ENCODE peak calls at places on chromosomes 16 and 17, in six cellular contexts. One of them, this sample, is unnamed. For H3K27me3, the result is how much of the 10 kb centered on the place peaks cover.

GRCh38 chr16:27991876-27992275 is 71.6 kb downstream of the GSG1L start:
- DNase-seq in BJ: no peak
- DNase-seq in adrenal gland: no peak
- DNase-seq in pancreas: no peak
- DNase-seq in K562: no peak
- DNase-seq in HL-60: no peak
- DNase-seq in this sample: no peak

GRCh38 chr16:55000595-55000994 is 69.9 kb downstream of the IRX5 start:
- DNase-seq in BJ: no peak
- DNase-seq in adrenal gland: no peak
- DNase-seq in pancreas: no peak
- DNase-seq in K562: no peak
- DNase-seq in HL-60: no peak
- DNase-seq in this sample: no peak

GRCh38 chr17:82358467-82359350 is at the start of gene TEX19:
- DNase-seq in BJ: no peak
- DNase-seq in adrenal gland: no peak
- DNase-seq in pancreas: no peak
- DNase-seq in K562: peak
- DNase-seq in HL-60: no peak
- DNase-seq in this sample: peak

GRCh38 chr17:81295678-81296381 is 723 bp upstream of the SLC38A10 start:
- DNase-seq in BJ: no peak
- DNase-seq in adrenal gland: peak
- DNase-seq in pancreas: peak
- DNase-seq in K562: no peak
- DNase-seq in HL-60: peak
- DNase-seq in this sample: peak

GRCh38 chr17:36600936-36601302 is 464 bp upstream of the MRM1 start:
- DNase-seq in BJ: no peak
- DNase-seq in adrenal gland: no peak
- DNase-seq in pancreas: no peak
- DNase-seq in K562: no peak
- DNase-seq in HL-60: no peak
- DNase-seq in this sample: peak

GRCh38 chr17:3859895-3860294 is 13.8 kb upstream of the NCBP3 start:
- DNase-seq in BJ: no peak
- DNase-seq in adrenal gland: no peak
- DNase-seq in pancreas: no peak
- DNase-seq in K562: no peak
- DNase-seq in HL-60: no peak
- DNase-seq in this sample: no peak

GRCh38 chr16:58931436-58931835 is 197.3 kb upstream of the GOT2 start:
- DNase-seq in BJ: no peak
- DNase-seq in adrenal gland: no peak
- DNase-seq in pancreas: no peak
- DNase-seq in K562: no peak
- DNase-seq in HL-60: no peak
- DNase-seq in this sample: no peak

GRCh38 chr17:82458885-82459424 is 414 bp downstream of the NARF start:
- DNase-seq in BJ: no peak
- DNase-seq in adrenal gland: no peak
- DNase-seq in pancreas: no peak
- DNase-seq in K562: no peak
- DNase-seq in HL-60: peak
- DNase-seq in this sample: no peak

GRCh38 chr17:19716108-19717030 is at the start of gene SLC47A2:
- DNase-seq in BJ: no peak
- DNase-seq in adrenal gland: no peak
- DNase-seq in pancreas: no peak
- DNase-seq in K562: no peak
- DNase-seq in HL-60: no peak
- DNase-seq in this sample: no peak

GRCh38 chr17:47172698-47173565 is 16.2 kb downstream of the CDC27 start:
- DNase-seq in BJ: no peak
- DNase-seq in adrenal gland: no peak
- DNase-seq in pancreas: no peak
- DNase-seq in K562: no peak
- DNase-seq in HL-60: no peak
- DNase-seq in this sample: no peak

GRCh38 chr16:56041556-56042140 is 149.6 kb upstream of the GNAO1 start:
- DNase-seq in BJ: no peak
- DNase-seq in adrenal gland: no peak
- DNase-seq in pancreas: peak
- DNase-seq in K562: peak
- DNase-seq in HL-60: peak
- DNase-seq in this sample: peak

GRCh38 chr17:40325156-40326013 is 16.4 kb downstream of the RARA start:
- DNase-seq in BJ: no peak
- DNase-seq in adrenal gland: no peak
- DNase-seq in pancreas: no peak
- DNase-seq in K562: no peak
- DNase-seq in HL-60: no peak
- DNase-seq in this sample: no peak
- H3K4me3 ChIP-seq in BJ: no peak
- H3K4me3 ChIP-seq in adrenal gland: no peak
- H3K4me3 ChIP-seq in pancreas: no peak
- H3K4me3 ChIP-seq in K562: no peak
- H3K4me3 ChIP-seq in HL-60: no peak
- H3K4me3 ChIP-seq in this sample: no peak

GRCh38 chr16:87687571-87687910 is 78.2 kb downstream of the KLHDC4 start:
- DNase-seq in BJ: no peak
- DNase-seq in adrenal gland: no peak
- DNase-seq in pancreas: no peak
- DNase-seq in K562: no peak
- DNase-seq in HL-60: no peak
- DNase-seq in this sample: no peak
- H3K27me3 ChIP-seq in BJ: under half
- H3K27me3 ChIP-seq in adrenal gland: under half
- H3K27me3 ChIP-seq in pancreas: under half
- H3K27me3 ChIP-seq in K562: under half
- H3K27me3 ChIP-seq in HL-60: under half
- H3K27me3 ChIP-seq in this sample: under half

GRCh38 chr16:66408181-66409048 is 18.7 kb upstream of the BEAN1 start:
- DNase-seq in BJ: no peak
- DNase-seq in adrenal gland: no peak
- DNase-seq in pancreas: no peak
- DNase-seq in K562: no peak
- DNase-seq in HL-60: peak
- DNase-seq in this sample: no peak
- H3K4me3 ChIP-seq in BJ: no peak
- H3K4me3 ChIP-seq in adrenal gland: no peak
- H3K4me3 ChIP-seq in pancreas: no peak
- H3K4me3 ChIP-seq in K562: no peak
- H3K4me3 ChIP-seq in HL-60: no peak
- H3K4me3 ChIP-seq in this sample: no peak

GRCh38 chr16:2968738-2969544 is at the start of gene PAQR4:
- DNase-seq in BJ: peak
- DNase-seq in adrenal gland: peak
- DNase-seq in pancreas: peak
- DNase-seq in K562: peak
- DNase-seq in HL-60: peak
- DNase-seq in this sample: peak

GRCh38 chr16:2966803-2967184 is 2.4 kb upstream of the PAQR4 start:
- DNase-seq in BJ: no peak
- DNase-seq in adrenal gland: no peak
- DNase-seq in pancreas: peak
- DNase-seq in K562: no peak
- DNase-seq in HL-60: no peak
- DNase-seq in this sample: no peak

GRCh38 chr16:2967211-2967631 is 1.9 kb upstream of the PAQR4 start:
- DNase-seq in BJ: no peak
- DNase-seq in adrenal gland: no peak
- DNase-seq in pancreas: peak
- DNase-seq in K562: no peak
- DNase-seq in HL-60: no peak
- DNase-seq in this sample: no peak

GRCh38 chr16:2968368-2968737 is 795 bp upstream of the PAQR4 start:
- DNase-seq in BJ: no peak
- DNase-seq in adrenal gland: no peak
- DNase-seq in pancreas: no peak
- DNase-seq in K562: no peak
- DNase-seq in HL-60: no peak
- DNase-seq in this sample: peak

DNA sequence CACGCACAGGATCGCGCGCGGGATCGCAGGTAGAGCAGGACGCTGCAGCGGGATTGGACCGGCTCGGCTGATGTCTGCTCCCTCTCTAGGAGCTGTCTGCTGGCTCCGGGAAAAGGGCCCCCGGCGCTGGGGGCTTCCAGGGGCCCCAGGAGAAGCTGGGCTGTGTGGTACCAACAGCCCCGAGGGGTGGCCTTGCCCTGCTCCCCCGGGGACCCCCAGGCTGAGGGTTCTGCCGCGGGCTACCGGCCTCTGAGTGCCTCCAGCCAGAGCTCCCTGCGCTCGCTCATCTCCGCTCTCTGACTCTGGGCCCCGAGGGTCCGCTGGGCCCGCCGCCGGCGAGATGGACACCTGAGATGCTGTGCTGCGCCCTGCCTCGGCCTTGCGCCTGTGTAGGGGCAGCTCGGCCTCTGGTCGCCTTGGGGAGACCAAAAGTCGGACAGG is 1.4 kb upstream of the PAQR4 start:
- DNase-seq in BJ: no peak
- DNase-seq in adrenal gland: no peak
- DNase-seq in pancreas: peak
- DNase-seq in K562: no peak
- DNase-seq in HL-60: no peak
- DNase-seq in this sample: peak
- H3K27me3 ChIP-seq in BJ: under half
- H3K27me3 ChIP-seq in adrenal gland: half or more
- H3K27me3 ChIP-seq in pancreas: under half
- H3K27me3 ChIP-seq in K562: under half
- H3K27me3 ChIP-seq in HL-60: under half
- H3K27me3 ChIP-seq in this sample: under half

GRCh38 chr17:7097940-7098339 is 16.7 kb downstream of the ASGR2 start:
- DNase-seq in BJ: no peak
- DNase-seq in adrenal gland: no peak
- DNase-seq in pancreas: no peak
- DNase-seq in K562: no peak
- DNase-seq in HL-60: no peak
- DNase-seq in this sample: no peak
- H3K4me3 ChIP-seq in BJ: no peak
- H3K4me3 ChIP-seq in adrenal gland: no peak
- H3K4me3 ChIP-seq in pancreas: no peak
- H3K4me3 ChIP-seq in K562: no peak
- H3K4me3 ChIP-seq in HL-60: no peak
- H3K4me3 ChIP-seq in this sample: no peak

GRCh38 chr17:29032067-29032551 is 10.8 kb upstream of the PIPOX start:
- DNase-seq in BJ: no peak
- DNase-seq in adrenal gland: no peak
- DNase-seq in pancreas: no peak
- DNase-seq in K562: no peak
- DNase-seq in HL-60: no peak
- DNase-seq in this sample: no peak
- H3K27me3 ChIP-seq in BJ: under half
- H3K27me3 ChIP-seq in adrenal gland: under half
- H3K27me3 ChIP-seq in pancreas: under half
- H3K27me3 ChIP-seq in K562: under half
- H3K27me3 ChIP-seq in HL-60: under half
- H3K27me3 ChIP-seq in this sample: under half

GRCh38 chr17:2123467-2124251 is 68.8 kb downstream of the HIC1 start:
- DNase-seq in BJ: no peak
- DNase-seq in adrenal gland: peak
- DNase-seq in pancreas: no peak
- DNase-seq in K562: no peak
- DNase-seq in HL-60: peak
- DNase-seq in this sample: no peak
- H3K4me3 ChIP-seq in BJ: no peak
- H3K4me3 ChIP-seq in adrenal gland: no peak
- H3K4me3 ChIP-seq in pancreas: no peak
- H3K4me3 ChIP-seq in K562: no peak
- H3K4me3 ChIP-seq in HL-60: no peak
- H3K4me3 ChIP-seq in this sample: no peak

This sample was measured in WERI-Rb-1.